ENCODE peak calls at places on chromosomes 6 and 20, in six cellular contexts. Y, M, J, I, X and D are unnamed samples. For H3K9me3, the result is how much of the 10 kb centered on the place peaks cover.

GRCh38 chr20:16498526-16499140 is 74.6 kb downstream of the KIF16B start:
- DNase-seq in X (no peak), M (no peak), Y (no peak), J (no peak), I (peak), D (no peak)

GRCh38 chr20:33647603-33648395 is 14.3 kb upstream of the C20orf144 start:
- DNase-seq in I (peak), Y (peak), J (peak), X (peak), M (no peak), D (no peak)

GRCh38 chr6:79145301-79145700 is 67.2 kb upstream of the PHIP start:
- DNase-seq in Y (no peak), J (no peak), X (no peak), M (no peak), I (no peak), D (no peak)

GRCh38 chr6:106363401-106364138 is 3.1 kb downstream of the CRYBG1 start:
- DNase-seq in Y (peak), I (peak), X (no peak), J (no peak), M (no peak), D (no peak)

GRCh38 chr6:149938571-149939462 is 3.0 kb upstream of the ULBP2 start:
- DNase-seq in M (no peak), I (peak), X (no peak), Y (no peak), J (peak), D (no peak)

GRCh38 chr6:160261991-160262718 is 3.5 kb upstream of the SLC22A2 start:
- DNase-seq in I (no peak), M (no peak), Y (no peak), X (no peak), J (no peak), D (no peak)

GRCh38 chr6:21873562-21873961 is 280.0 kb downstream of the SOX4 start:
- DNase-seq in X (no peak), Y (peak), J (peak), I (peak), M (no peak), D (no peak)

GRCh38 chr6:56868687-56869086 is 86.2 kb upstream of the BEND6 start:
- DNase-seq in Y (peak), J (no peak), I (peak), X (no peak), M (no peak), D (no peak)

GRCh38 chr6:104118274-104118673 is 741.4 kb downstream of the HACE1 start:
- DNase-seq in M (no peak), J (no peak), Y (peak), I (peak), X (no peak), D (no peak)

GRCh38 chr6:156881687-156882629 is 104.8 kb downstream of the ARID1B start:
- DNase-seq in J (no peak), Y (no peak), M (no peak), X (no peak), I (no peak), D (no peak)

DNA sequence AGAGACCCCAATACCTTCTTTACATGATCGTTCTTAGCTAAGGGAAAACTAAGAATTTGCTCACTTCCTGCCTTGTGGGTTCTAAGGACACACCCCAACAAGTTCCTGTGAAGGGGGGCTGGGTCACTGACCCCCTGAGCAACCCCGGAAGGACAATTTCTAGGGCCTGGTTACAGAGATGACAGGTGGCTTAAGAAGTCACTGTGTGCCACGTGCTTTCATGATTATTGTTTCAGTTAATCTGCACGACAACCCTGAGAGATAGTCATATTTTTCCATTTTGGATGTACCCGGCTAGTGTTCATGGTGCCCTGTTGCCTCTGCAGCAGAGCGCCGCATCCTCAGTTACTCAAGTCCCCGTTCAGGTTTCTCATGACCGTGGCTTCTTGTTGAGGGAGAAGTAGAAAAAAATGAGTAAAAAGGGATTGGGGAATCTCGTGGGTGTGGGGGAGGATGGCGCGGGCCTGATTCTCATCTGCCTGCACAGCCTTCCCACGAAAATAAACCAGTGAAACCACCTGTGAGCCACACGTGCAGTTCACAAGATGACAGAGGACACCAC is 671.9 kb downstream of the QKI start:
- DNase-seq in Y (peak), M (no peak), X (no peak), I (no peak), J (no peak), D (no peak)
- H3K9me3 ChIP-seq in Y (under half), M (under half), X (under half), I (under half), J (under half), D (under half)

GRCh38 chr6:167699141-167700036 is 127.3 kb upstream of the AFDN start:
- DNase-seq in Y (no peak), J (peak), I (peak), M (no peak), X (no peak), D (no peak)

GRCh38 chr6:167696261-167696660 is 130.4 kb upstream of the AFDN start:
- DNase-seq in M (no peak), X (no peak), Y (no peak), I (no peak), J (no peak), D (peak)

GRCh38 chr6:167697316-167697715 is 129.4 kb upstream of the AFDN start:
- DNase-seq in X (no peak), M (no peak), Y (no peak), J (no peak), I (peak), D (no peak)

GRCh38 chr6:167698540-167698939 is 128.2 kb upstream of the AFDN start:
- DNase-seq in Y (no peak), J (no peak), X (no peak), M (no peak), I (no peak), D (no peak)

DNA sequence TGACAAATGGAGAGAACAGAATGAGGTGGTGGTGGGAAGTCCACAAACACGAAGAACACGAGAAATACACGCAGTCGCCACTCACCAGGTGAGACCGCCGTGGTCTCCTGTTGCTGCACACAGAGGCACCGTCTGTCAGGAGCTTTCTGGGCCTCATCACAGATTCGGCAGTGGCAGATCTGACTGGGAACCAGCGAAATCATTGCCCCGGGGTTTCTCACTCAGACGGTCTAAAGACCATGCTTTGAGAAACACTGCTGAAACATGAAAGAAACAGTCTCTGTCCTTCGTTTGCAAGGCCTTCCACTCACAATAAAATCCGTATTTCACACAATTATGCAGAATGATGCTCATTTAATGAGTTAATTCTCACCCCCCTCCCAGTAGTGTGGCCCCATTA is 130.9 kb upstream of the AFDN start:
- DNase-seq in J (no peak), X (no peak), I (no peak), M (no peak), Y (no peak), D (peak)
- H3K9me3 ChIP-seq in J (under half), X (under half), I (under half), M (under half), Y (under half), D (under half)

GRCh38 chr6:24990227-24990843 is 54.6 kb upstream of the RIPOR2 start:
- DNase-seq in I (peak), Y (peak), M (no peak), J (no peak), X (no peak), D (no peak)
- H3K9me3 ChIP-seq in I (under half), Y (under half), M (under half), J (under half), X (under half), D (under half)

GRCh38 chr6:2324166-2324953 is 79.0 kb upstream of the GMDS start:
- DNase-seq in M (no peak), I (no peak), J (no peak), Y (no peak), X (no peak), D (no peak)

DNA sequence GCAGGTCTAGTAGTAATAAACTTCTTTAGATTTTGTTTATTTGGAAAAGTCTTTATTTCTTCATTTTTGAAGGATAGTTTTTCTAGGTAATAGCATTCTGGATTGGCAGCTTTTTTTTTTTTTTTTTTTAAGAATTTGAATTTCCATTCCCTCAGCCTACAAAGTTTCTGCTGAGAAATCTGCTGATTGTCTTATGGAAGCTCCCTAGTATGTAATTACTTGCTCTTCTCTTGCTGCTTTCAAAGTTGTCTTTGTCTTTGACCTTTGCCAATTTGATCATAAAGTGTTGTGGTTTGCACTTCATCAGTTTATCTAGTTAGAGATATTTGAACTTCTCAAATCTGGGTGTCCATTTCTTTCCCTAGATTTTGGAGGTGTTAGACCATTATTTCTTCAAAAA is 82.2 kb upstream of the GMDS start:
- DNase-seq in M (no peak), I (no peak), Y (no peak), X (no peak), J (no peak), D (no peak)
- H3K9me3 ChIP-seq in M (under half), I (under half), Y (under half), X (under half), J (under half), D (under half)

DNA sequence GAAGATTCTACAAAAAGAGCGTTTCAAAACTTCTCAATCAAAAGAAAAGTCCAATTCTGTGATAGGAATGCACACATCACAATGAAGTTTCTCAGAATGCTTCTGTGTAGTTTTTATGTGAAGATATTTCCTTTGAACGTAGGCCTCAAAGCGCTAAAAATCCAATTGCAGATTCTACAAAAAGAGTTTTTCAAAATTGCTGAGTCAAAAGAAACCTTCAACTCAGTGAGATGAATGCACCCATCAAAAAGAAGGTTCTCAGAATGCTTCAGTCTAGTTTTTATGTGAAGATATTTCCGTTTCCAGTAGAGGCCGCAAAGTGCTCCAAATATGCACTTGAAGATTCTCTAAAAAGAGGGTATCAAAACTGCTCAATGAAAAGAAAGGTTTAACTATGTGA is 319.7 kb upstream of the DEFB115 start:
- DNase-seq in J (no peak), I (no peak), Y (no peak), X (no peak), M (no peak), D (no peak)
- H3K9me3 ChIP-seq in J (under half), I (under half), Y (under half), X (under half), M (under half), D (under half)

GRCh38 chr6:139161169-139161568 is 26.3 kb downstream of the HECA start:
- DNase-seq in J (no peak), X (no peak), Y (peak), M (no peak), I (peak), D (no peak)

GRCh38 chr6:139161817-139162284 is 27.0 kb downstream of the HECA start:
- DNase-seq in J (no peak), I (peak), Y (no peak), M (no peak), X (no peak), D (no peak)

GRCh38 chr6:139165324-139165723 is 30.4 kb downstream of the HECA start:
- DNase-seq in Y (no peak), I (no peak), X (no peak), J (no peak), M (no peak), D (no peak)

GRCh38 chr6:139166238-139166955 is 31.5 kb downstream of the HECA start:
- DNase-seq in Y (no peak), I (no peak), J (no peak), M (no peak), X (no peak), D (no peak)

DNA sequence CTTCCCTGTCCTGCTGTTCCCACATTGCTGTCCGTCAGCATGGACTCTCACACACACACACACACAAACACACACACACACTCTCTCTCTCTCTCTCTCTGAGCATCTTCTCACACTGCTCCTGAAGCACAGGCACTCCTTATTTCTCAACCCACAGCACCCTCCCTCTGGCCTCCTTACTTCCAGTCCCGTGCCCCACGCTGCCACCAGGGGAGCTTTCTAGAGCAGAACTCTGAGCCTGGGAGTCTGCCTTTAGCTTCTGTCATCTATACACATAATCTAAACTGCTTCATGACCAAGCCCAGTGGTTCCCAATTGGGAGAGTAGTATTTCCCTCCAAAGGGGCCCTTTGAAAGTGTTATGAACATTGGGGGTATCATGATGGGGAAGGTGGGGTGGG is 29.1 kb downstream of the HECA start:
- DNase-seq in J (no peak), Y (no peak), I (peak), M (no peak), X (no peak), D (no peak)
- H3K9me3 ChIP-seq in J (under half), Y (under half), I (under half), M (under half), X (under half), D (under half)

GRCh38 chr6:111663232-111663631 is 57.6 kb upstream of the TRAF3IP2 start:
- DNase-seq in M (no peak), J (peak), I (peak), X (no peak), Y (no peak), D (no peak)

GRCh38 chr6:111662192-111662793 is 56.6 kb upstream of the TRAF3IP2 start:
- DNase-seq in X (no peak), M (no peak), J (no peak), I (no peak), Y (no peak), D (no peak)

GRCh38 chr6:111664565-111665039 is 58.9 kb upstream of the TRAF3IP2 start:
- DNase-seq in I (peak), Y (no peak), X (no peak), M (no peak), J (peak), D (no peak)

GRCh38 chr6:111662794-111663231 is 57.1 kb upstream of the TRAF3IP2 start:
- DNase-seq in J (no peak), Y (peak), M (no peak), X (no peak), I (peak), D (no peak)

GRCh38 chr6:111663692-111664564 is 58.2 kb upstream of the TRAF3IP2 start:
- DNase-seq in J (peak), X (no peak), M (peak), I (peak), Y (peak), D (peak)
- H3K9me3 ChIP-seq in J (under half), X (under half), M (under half), I (under half), Y (under half), D (under half)

DNA sequence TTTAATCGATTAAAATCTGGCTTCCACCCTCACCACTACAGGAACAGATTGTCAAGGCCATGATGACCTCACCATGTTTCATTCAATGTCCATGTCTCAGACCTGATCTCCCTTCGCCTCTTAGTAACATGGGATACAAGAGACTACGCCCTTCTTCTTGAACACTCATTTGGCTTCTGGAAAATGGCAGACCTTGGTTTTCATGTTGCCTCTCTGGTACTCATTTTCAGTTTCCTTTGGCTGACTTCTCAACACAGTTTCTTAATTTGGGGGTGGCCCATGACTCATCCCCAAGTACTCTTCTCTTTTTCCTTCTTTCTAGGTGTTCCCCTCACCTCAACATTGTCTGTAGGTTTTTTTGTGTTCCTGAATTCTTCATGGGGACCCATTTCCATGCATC is 22.7 kb downstream of the TMX4 start:
- DNase-seq in I (no peak), J (no peak), Y (no peak), M (no peak), X (no peak), D (no peak)
- H3K9me3 ChIP-seq in I (under half), J (under half), Y (under half), M (under half), X (under half), D (under half)